ENCODE peak calls at places on chromosomes 13 and 19, in ten cellular contexts. One of them, this sample, is unnamed.

GRCh38 chr19:17328517-17329060 is 6.1 kb downstream of the ANO8 start:
- DNase-seq in sigmoid colon: no peak
- DNase-seq in brain microvascular endothelial cell: no peak
- DNase-seq in heart right ventricle: no peak
- DNase-seq in Karpas-422: no peak
- DNase-seq in uterus: no peak
- DNase-seq in CD8-positive, alpha-beta memory T cell: peak; percentile 28
- DNase-seq in PC-9: no peak
- DNase-seq in colonic mucosa: no peak
- DNase-seq in Panc1: no peak
- DNase-seq in this sample: no peak

GRCh38 chr13:111598751-111599150 is 278.3 kb downstream of the TEX29 start:
- DNase-seq in sigmoid colon: no peak
- DNase-seq in brain microvascular endothelial cell: no peak
- DNase-seq in heart right ventricle: no peak
- DNase-seq in Karpas-422: no peak
- DNase-seq in uterus: no peak
- DNase-seq in CD8-positive, alpha-beta memory T cell: no peak
- DNase-seq in PC-9: no peak
- DNase-seq in colonic mucosa: no peak
- DNase-seq in Panc1: no peak
- DNase-seq in this sample: no peak

GRCh38 chr13:109784590-109785140 is 1.7 kb downstream of the IRS2 start:
- DNase-seq in sigmoid colon: peak; percentile 88
- DNase-seq in brain microvascular endothelial cell: peak; percentile 42
- DNase-seq in heart right ventricle: peak; percentile 70
- DNase-seq in Karpas-422: no peak
- DNase-seq in uterus: peak; percentile 79
- DNase-seq in CD8-positive, alpha-beta memory T cell: peak; percentile 45
- DNase-seq in PC-9: peak; percentile 81
- DNase-seq in colonic mucosa: peak; percentile 81
- DNase-seq in Panc1: no peak
- DNase-seq in this sample: peak; percentile 86

GRCh38 chr13:70034280-70034679 is 73.3 kb upstream of the ATXN8OS start:
- DNase-seq in sigmoid colon: no peak
- DNase-seq in brain microvascular endothelial cell: no peak
- DNase-seq in heart right ventricle: no peak
- DNase-seq in Karpas-422: no peak
- DNase-seq in uterus: no peak
- DNase-seq in CD8-positive, alpha-beta memory T cell: no peak
- DNase-seq in PC-9: no peak
- DNase-seq in colonic mucosa: no peak
- DNase-seq in Panc1: no peak
- DNase-seq in this sample: no peak

GRCh38 chr19:11196406-11197287 is 698 bp downstream of the KANK2 start:
- DNase-seq in sigmoid colon: peak; percentile 78
- DNase-seq in brain microvascular endothelial cell: no peak
- DNase-seq in heart right ventricle: peak; percentile 37
- DNase-seq in Karpas-422: no peak
- DNase-seq in uterus: peak; percentile 67
- DNase-seq in CD8-positive, alpha-beta memory T cell: no peak
- DNase-seq in PC-9: peak; percentile 28
- DNase-seq in colonic mucosa: peak; percentile 43
- DNase-seq in Panc1: no peak
- DNase-seq in this sample: peak; percentile 79

GRCh38 chr13:22945321-22946226 is 235.2 kb upstream of the SGCG start:
- DNase-seq in sigmoid colon: no peak
- DNase-seq in brain microvascular endothelial cell: no peak
- DNase-seq in heart right ventricle: no peak
- DNase-seq in Karpas-422: no peak
- DNase-seq in uterus: no peak
- DNase-seq in CD8-positive, alpha-beta memory T cell: no peak
- DNase-seq in PC-9: no peak
- DNase-seq in colonic mucosa: no peak
- DNase-seq in Panc1: no peak
- DNase-seq in this sample: no peak

GRCh38 chr19:1269065-1269477 is at the start of gene CIRBP:
- DNase-seq in sigmoid colon: peak; percentile 100
- DNase-seq in brain microvascular endothelial cell: peak; percentile 99
- DNase-seq in heart right ventricle: peak; percentile 100
- DNase-seq in Karpas-422: peak; percentile 99
- DNase-seq in uterus: peak; percentile 100
- DNase-seq in CD8-positive, alpha-beta memory T cell: peak; percentile 100
- DNase-seq in PC-9: peak; percentile 97
- DNase-seq in colonic mucosa: peak; percentile 100
- DNase-seq in Panc1: no peak
- DNase-seq in this sample: peak; percentile 100

GRCh38 chr13:34290661-34291060 is 472.7 kb downstream of the RFC3 start:
- DNase-seq in sigmoid colon: no peak
- DNase-seq in brain microvascular endothelial cell: no peak
- DNase-seq in heart right ventricle: no peak
- DNase-seq in Karpas-422: no peak
- DNase-seq in uterus: no peak
- DNase-seq in CD8-positive, alpha-beta memory T cell: no peak
- DNase-seq in PC-9: no peak
- DNase-seq in colonic mucosa: no peak
- DNase-seq in Panc1: no peak
- DNase-seq in this sample: no peak

GRCh38 chr19:10237702-10238101 is 6.6 kb upstream of the S1PR2 start:
- DNase-seq in sigmoid colon: no peak
- DNase-seq in brain microvascular endothelial cell: no peak
- DNase-seq in heart right ventricle: no peak
- DNase-seq in Karpas-422: no peak
- DNase-seq in uterus: no peak
- DNase-seq in CD8-positive, alpha-beta memory T cell: no peak
- DNase-seq in PC-9: no peak
- DNase-seq in colonic mucosa: no peak
- DNase-seq in Panc1: no peak
- DNase-seq in this sample: no peak

GRCh38 chr13:35697281-35697680 is 220.8 kb upstream of the MAB21L1 start:
- DNase-seq in sigmoid colon: no peak
- DNase-seq in brain microvascular endothelial cell: no peak
- DNase-seq in heart right ventricle: no peak
- DNase-seq in Karpas-422: no peak
- DNase-seq in uterus: no peak
- DNase-seq in CD8-positive, alpha-beta memory T cell: no peak
- DNase-seq in PC-9: no peak
- DNase-seq in colonic mucosa: no peak
- DNase-seq in Panc1: no peak
- DNase-seq in this sample: no peak

GRCh38 chr13:63408227-63409202 is 1992.9 kb upstream of the PCDH20 start:
- DNase-seq in sigmoid colon: no peak
- DNase-seq in brain microvascular endothelial cell: peak; percentile 33
- DNase-seq in heart right ventricle: no peak
- DNase-seq in Karpas-422: no peak
- DNase-seq in uterus: no peak
- DNase-seq in CD8-positive, alpha-beta memory T cell: no peak
- DNase-seq in PC-9: no peak
- DNase-seq in colonic mucosa: no peak
- DNase-seq in Panc1: no peak
- DNase-seq in this sample: no peak

DNA sequence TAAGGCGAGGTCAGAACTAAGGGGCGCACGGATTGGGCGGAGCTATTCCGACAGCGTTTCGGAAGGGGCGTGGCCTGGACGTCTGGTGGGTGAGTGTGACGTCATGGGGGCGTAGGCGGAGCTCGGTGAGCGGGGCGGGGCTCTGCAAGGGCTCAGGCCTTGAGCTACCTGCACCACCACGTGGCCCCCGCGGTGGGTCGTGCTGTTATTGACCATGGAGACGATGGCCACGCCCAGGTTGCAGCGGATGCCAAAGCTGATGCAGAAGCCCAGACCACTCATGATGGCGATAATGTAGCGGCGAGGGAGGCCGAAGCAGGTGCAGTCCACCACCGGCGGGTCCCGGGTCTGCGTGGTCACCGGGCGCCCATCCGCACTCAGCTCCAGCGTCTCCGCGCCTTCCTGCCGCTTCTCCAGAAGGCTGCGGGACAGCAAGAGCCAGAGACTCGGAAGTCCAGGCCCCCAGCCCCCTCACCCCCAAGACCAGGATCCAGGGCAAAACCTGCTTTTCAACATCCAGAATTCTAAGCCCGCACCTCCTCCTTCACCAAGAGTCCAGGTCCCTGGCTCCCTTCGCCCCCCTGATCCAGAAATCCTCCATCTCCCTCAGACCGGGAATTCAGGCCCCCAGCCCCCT is 4.8 kb downstream of the SLC17A7 start:
- DNase-seq in sigmoid colon: no peak
- DNase-seq in brain microvascular endothelial cell: no peak
- DNase-seq in heart right ventricle: no peak
- DNase-seq in Karpas-422: peak; percentile 99
- DNase-seq in uterus: no peak
- DNase-seq in CD8-positive, alpha-beta memory T cell: peak; percentile 50
- DNase-seq in PC-9: no peak
- DNase-seq in colonic mucosa: peak; percentile 38
- DNase-seq in Panc1: no peak
- DNase-seq in this sample: no peak
- H3K27me3 ChIP-seq in sigmoid colon: peaks cover 100% of the 10 kb centered on the region
- H3K27me3 ChIP-seq in brain microvascular endothelial cell: peaks cover 82% of the 10 kb centered on the region
- H3K27me3 ChIP-seq in heart right ventricle: peaks cover 97% of the 10 kb centered on the region
- H3K27me3 ChIP-seq in Karpas-422: no peaks in the 10 kb centered on the region
- H3K27me3 ChIP-seq in uterus: peaks cover 29% of the 10 kb centered on the region
- H3K27me3 ChIP-seq in CD8-positive, alpha-beta memory T cell: peaks cover 79% of the 10 kb centered on the region
- H3K27me3 ChIP-seq in PC-9: peaks cover 43% of the 10 kb centered on the region
- H3K27me3 ChIP-seq in colonic mucosa: peaks cover 66% of the 10 kb centered on the region
- H3K27me3 ChIP-seq in Panc1: peaks cover 9% of the 10 kb centered on the region
- H3K27me3 ChIP-seq in this sample: no peaks in the 10 kb centered on the region

GRCh38 chr19:55083004-55083850 is 7.6 kb downstream of the EPS8L1 start:
- DNase-seq in sigmoid colon: no peak
- DNase-seq in brain microvascular endothelial cell: no peak
- DNase-seq in heart right ventricle: no peak
- DNase-seq in Karpas-422: no peak
- DNase-seq in uterus: no peak
- DNase-seq in CD8-positive, alpha-beta memory T cell: no peak
- DNase-seq in PC-9: no peak
- DNase-seq in colonic mucosa: no peak
- DNase-seq in Panc1: no peak
- DNase-seq in this sample: peak; percentile 46
- H3K27me3 ChIP-seq in sigmoid colon: peaks cover 82% of the 10 kb centered on the region
- H3K27me3 ChIP-seq in brain microvascular endothelial cell: peaks cover 19% of the 10 kb centered on the region
- H3K27me3 ChIP-seq in heart right ventricle: peaks cover 76% of the 10 kb centered on the region
- H3K27me3 ChIP-seq in Karpas-422: no peaks in the 10 kb centered on the region
- H3K27me3 ChIP-seq in uterus: peaks cover 34% of the 10 kb centered on the region
- H3K27me3 ChIP-seq in CD8-positive, alpha-beta memory T cell: peaks cover 32% of the 10 kb centered on the region
- H3K27me3 ChIP-seq in PC-9: no peaks in the 10 kb centered on the region
- H3K27me3 ChIP-seq in colonic mucosa: peaks cover 17% of the 10 kb centered on the region
- H3K27me3 ChIP-seq in Panc1: no peaks in the 10 kb centered on the region
- H3K27me3 ChIP-seq in this sample: no peaks in the 10 kb centered on the region

DNA sequence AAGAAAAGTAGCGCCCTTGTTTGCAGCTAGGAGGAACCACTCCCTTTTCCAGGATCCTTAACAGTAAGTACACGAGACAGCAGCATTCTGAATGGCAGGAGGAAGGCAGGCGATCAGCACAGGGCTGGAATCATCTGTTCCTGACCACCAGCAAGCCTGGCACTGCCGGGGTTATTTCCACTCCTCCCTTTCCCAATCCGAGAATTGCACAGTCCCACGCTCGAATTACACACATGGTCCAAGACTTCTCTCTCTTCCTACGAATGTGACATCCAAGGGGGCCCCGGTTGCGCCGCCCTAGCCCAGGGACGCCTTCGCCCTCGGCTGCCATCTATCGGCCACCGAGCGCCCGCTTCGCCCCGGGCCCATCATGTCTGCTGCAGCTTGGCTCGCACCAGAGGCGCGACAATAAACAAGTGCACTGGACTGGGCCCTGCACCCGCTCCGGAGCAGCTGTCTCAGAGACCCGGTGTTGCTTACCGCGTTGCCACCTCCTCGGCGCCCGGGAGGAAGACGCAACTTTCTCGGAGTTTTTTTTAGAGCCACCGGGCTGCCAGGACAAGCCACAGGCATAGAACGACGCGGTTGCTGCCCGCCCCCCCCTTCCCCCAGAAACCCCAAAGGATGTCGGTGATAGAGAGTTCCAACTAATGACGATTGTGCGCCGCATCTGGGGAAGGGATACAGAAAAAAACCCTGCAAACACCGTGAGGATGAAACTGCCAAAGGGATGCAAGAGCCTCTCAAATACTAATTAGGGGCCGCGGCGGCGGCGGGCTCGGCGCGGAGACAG is at the start of gene SLITRK5:
- DNase-seq in sigmoid colon: peak; percentile 80
- DNase-seq in brain microvascular endothelial cell: peak; percentile 21
- DNase-seq in heart right ventricle: peak; percentile 44
- DNase-seq in Karpas-422: no peak
- DNase-seq in uterus: no peak
- DNase-seq in CD8-positive, alpha-beta memory T cell: peak; percentile 54
- DNase-seq in PC-9: peak; percentile 81
- DNase-seq in colonic mucosa: peak; percentile 73
- DNase-seq in Panc1: no peak
- DNase-seq in this sample: peak; percentile 68
- H3K27me3 ChIP-seq in sigmoid colon: peaks cover 87% of the 10 kb centered on the region
- H3K27me3 ChIP-seq in brain microvascular endothelial cell: peaks cover 26% of the 10 kb centered on the region
- H3K27me3 ChIP-seq in heart right ventricle: peaks cover 87% of the 10 kb centered on the region
- H3K27me3 ChIP-seq in Karpas-422: no peaks in the 10 kb centered on the region
- H3K27me3 ChIP-seq in uterus: peaks cover 68% of the 10 kb centered on the region
- H3K27me3 ChIP-seq in CD8-positive, alpha-beta memory T cell: peaks cover 16% of the 10 kb centered on the region
- H3K27me3 ChIP-seq in PC-9: no peaks in the 10 kb centered on the region
- H3K27me3 ChIP-seq in colonic mucosa: peaks cover 42% of the 10 kb centered on the region
- H3K27me3 ChIP-seq in Panc1: no peaks in the 10 kb centered on the region
- H3K27me3 ChIP-seq in this sample: peaks cover 9% of the 10 kb centered on the region

GRCh38 chr19:42421591-42422031 is 5.6 kb downstream of the LIPE start:
- DNase-seq in sigmoid colon: peak; percentile 62
- DNase-seq in brain microvascular endothelial cell: no peak
- DNase-seq in heart right ventricle: peak; percentile 51
- DNase-seq in Karpas-422: no peak
- DNase-seq in uterus: no peak
- DNase-seq in CD8-positive, alpha-beta memory T cell: no peak
- DNase-seq in PC-9: peak; percentile 43
- DNase-seq in colonic mucosa: no peak
- DNase-seq in Panc1: no peak
- DNase-seq in this sample: no peak

GRCh38 chr19:42422092-42422575 is 5.1 kb downstream of the LIPE start:
- DNase-seq in sigmoid colon: no peak
- DNase-seq in brain microvascular endothelial cell: no peak
- DNase-seq in heart right ventricle: peak; percentile 60
- DNase-seq in Karpas-422: no peak
- DNase-seq in uterus: no peak
- DNase-seq in CD8-positive, alpha-beta memory T cell: no peak
- DNase-seq in PC-9: no peak
- DNase-seq in colonic mucosa: no peak
- DNase-seq in Panc1: no peak
- DNase-seq in this sample: no peak

GRCh38 chr19:42421101-42421500 is 6.1 kb downstream of the LIPE start:
- DNase-seq in sigmoid colon: no peak
- DNase-seq in brain microvascular endothelial cell: no peak
- DNase-seq in heart right ventricle: no peak
- DNase-seq in Karpas-422: no peak
- DNase-seq in uterus: no peak
- DNase-seq in CD8-positive, alpha-beta memory T cell: no peak
- DNase-seq in PC-9: no peak
- DNase-seq in colonic mucosa: no peak
- DNase-seq in Panc1: no peak
- DNase-seq in this sample: no peak

GRCh38 chr19:42420055-42420544 is 7.1 kb downstream of the LIPE start:
- DNase-seq in sigmoid colon: peak; percentile 58
- DNase-seq in brain microvascular endothelial cell: peak; percentile 44
- DNase-seq in heart right ventricle: no peak
- DNase-seq in Karpas-422: peak; percentile 92
- DNase-seq in uterus: no peak
- DNase-seq in CD8-positive, alpha-beta memory T cell: peak; percentile 62
- DNase-seq in PC-9: no peak
- DNase-seq in colonic mucosa: peak; percentile 69
- DNase-seq in Panc1: no peak
- DNase-seq in this sample: peak; percentile 61

GRCh38 chr19:42419309-42419708 is 7.9 kb downstream of the LIPE start:
- DNase-seq in sigmoid colon: no peak
- DNase-seq in brain microvascular endothelial cell: no peak
- DNase-seq in heart right ventricle: peak; percentile 44
- DNase-seq in Karpas-422: no peak
- DNase-seq in uterus: no peak
- DNase-seq in CD8-positive, alpha-beta memory T cell: no peak
- DNase-seq in PC-9: no peak
- DNase-seq in colonic mucosa: no peak
- DNase-seq in Panc1: no peak
- DNase-seq in this sample: no peak
- H3K27me3 ChIP-seq in sigmoid colon: no peaks in the 10 kb centered on the region
- H3K27me3 ChIP-seq in brain microvascular endothelial cell: no peaks in the 10 kb centered on the region
- H3K27me3 ChIP-seq in heart right ventricle: no peaks in the 10 kb centered on the region
- H3K27me3 ChIP-seq in Karpas-422: no peaks in the 10 kb centered on the region
- H3K27me3 ChIP-seq in uterus: no peaks in the 10 kb centered on the region
- H3K27me3 ChIP-seq in CD8-positive, alpha-beta memory T cell: no peaks in the 10 kb centered on the region
- H3K27me3 ChIP-seq in PC-9: no peaks in the 10 kb centered on the region
- H3K27me3 ChIP-seq in colonic mucosa: no peaks in the 10 kb centered on the region
- H3K27me3 ChIP-seq in Panc1: no peaks in the 10 kb centered on the region
- H3K27me3 ChIP-seq in this sample: no peaks in the 10 kb centered on the region

This sample was measured in pancreas.